ENCODE peak calls at places on chromosomes 6 and 20, in six cellular contexts. Q is NCI-H510A treated with DMSO at 0.1 percent for 48 hours; P is stimulated activated CD4-positive, alpha-beta T cell treated with anti-CD3 and anti-CD28 coated beads, Interleukin-4, amount 100 ng/mL, for 1 hour; I is fibroblast of lung; X is memory B cell; D is upper lobe of right lung. F is an unnamed sample.

GRCh38 chr20:49747707-49748524 is 34.2 kb upstream of the B4GALT5 start:
- DNase-seq in Q (no peak), P (no peak), I (peak; percentile 53), X (no peak), D (peak; percentile 68), F (no peak)

GRCh38 chr6:73079611-73079955 is 145.7 kb downstream of the KHDC1L start:
- DNase-seq in Q (no peak), P (no peak), I (peak; percentile 35), X (no peak), D (no peak), F (no peak)

GRCh38 chr20:13788167-13788834 is 3.5 kb downstream of the NDUFAF5 start:
- DNase-seq in Q (peak; percentile 69), P (peak; percentile 32), I (peak; percentile 73), X (peak; percentile 12), D (no peak), F (no peak)

GRCh38 chr6:33213989-33214335 is 5.7 kb downstream of the RING1 start:
- DNase-seq in Q (no peak), P (no peak), I (no peak), X (no peak), D (no peak), F (no peak)

GRCh38 chr20:48246391-48246790 is 461.1 kb upstream of the SULF2 start:
- DNase-seq in Q (no peak), P (no peak), I (no peak), X (no peak), D (no peak), F (no peak)

GRCh38 chr6:106732541-106732940 is 103.2 kb downstream of the QRSL1 start:
- DNase-seq in Q (no peak), P (no peak), I (no peak), X (no peak), D (no peak), F (no peak)

GRCh38 chr6:13863699-13864155 is 49.4 kb upstream of the MCUR1 start:
- DNase-seq in Q (peak; percentile 49), P (no peak), I (no peak), X (no peak), D (no peak), F (no peak)

GRCh38 chr6:116426551-116426950 is 34.6 kb upstream of the CALHM6 start:
- DNase-seq in Q (no peak), P (no peak), I (no peak), X (no peak), D (no peak), F (no peak)

GRCh38 chr20:47713941-47714450 is 71.3 kb downstream of the SULF2 start:
- DNase-seq in Q (no peak), P (no peak), I (peak; percentile 47), X (no peak), D (no peak), F (no peak)

GRCh38 chr6:11096109-11096508 is 2.5 kb downstream of the SMIM13 start:
- DNase-seq in Q (no peak), P (no peak), I (peak; percentile 70), X (no peak), D (no peak), F (no peak)

GRCh38 chr6:88246654-88247053 is 80.5 kb upstream of the CNR1 start:
- DNase-seq in Q (no peak), P (no peak), I (no peak), X (no peak), D (no peak), F (no peak)

GRCh38 chr6:70059047-70059719 is 192.8 kb downstream of the COL19A1 start:
- DNase-seq in Q (no peak), P (no peak), I (no peak), X (no peak), D (no peak), F (no peak)

GRCh38 chr6:78909391-78909790 is 42.0 kb downstream of the IRAK1BP1 start:
- DNase-seq in Q (no peak), P (no peak), I (peak; percentile 72), X (no peak), D (no peak), F (no peak)

GRCh38 chr6:2713473-2714358 is 37.0 kb downstream of the MYLK4 start:
- DNase-seq in Q (no peak), P (no peak), I (no peak), X (no peak), D (no peak), F (no peak)

GRCh38 chr6:31592396-31592771 is 422 bp downstream of the NCR3 start:
- DNase-seq in Q (no peak), P (no peak), I (no peak), X (no peak), D (no peak), F (no peak)

GRCh38 chr6:169589699-169590257 is 112.1 kb downstream of the WDR27 start:
- DNase-seq in Q (no peak), P (no peak), I (no peak), X (no peak), D (no peak), F (no peak)

GRCh38 chr6:82045965-82046756 is 201.4 kb downstream of the IBTK start:
- DNase-seq in Q (no peak), P (no peak), I (peak; percentile 78), X (no peak), D (no peak), F (no peak)

GRCh38 chr20:11170565-11170964 is 496.8 kb upstream of the JAG1 start:
- DNase-seq in Q (no peak), P (no peak), I (no peak), X (no peak), D (no peak), F (no peak)

GRCh38 chr6:153081914-153082313 is 49.2 kb downstream of the RGS17 start:
- DNase-seq in Q (no peak), P (no peak), I (no peak), X (no peak), D (no peak), F (no peak)

GRCh38 chr6:138397128-138397814 is 6.8 kb upstream of the HEBP2 start:
- DNase-seq in Q (no peak), P (no peak), I (peak; percentile 57), X (no peak), D (no peak), F (no peak)

GRCh38 chr6:116073765-116074450 is 13.2 kb upstream of the FRK start:
- DNase-seq in Q (no peak), P (no peak), I (peak; percentile 40), X (no peak), D (no peak), F (no peak)

GRCh38 chr20:1800777-1801176 is 94.4 kb upstream of the SIRPA start:
- DNase-seq in Q (no peak), P (no peak), I (peak; percentile 65), X (no peak), D (no peak), F (no peak)

GRCh38 chr20:39568090-39568489 is 605.9 kb downstream of the DHX35 start:
- DNase-seq in Q (no peak), P (no peak), I (no peak), X (peak; percentile 29), D (no peak), F (no peak)

GRCh38 chr6:85185977-85186376 is 263.9 kb upstream of the NT5E start:
- DNase-seq in Q (no peak), P (no peak), I (peak; percentile 41), X (no peak), D (no peak), F (no peak)

GRCh38 chr6:38517005-38517404 is 122.7 kb downstream of the BTBD9 start:
- DNase-seq in Q (peak; percentile 26), P (no peak), I (no peak), X (no peak), D (no peak), F (no peak)

GRCh38 chr6:20948531-20948930 is 414.3 kb downstream of the CDKAL1 start:
- DNase-seq in Q (no peak), P (no peak), I (no peak), X (no peak), D (no peak), F (no peak)

GRCh38 chr6:51814418-51814817 is 273.0 kb downstream of the PKHD1 start:
- DNase-seq in Q (peak; percentile 82), P (no peak), I (no peak), X (no peak), D (no peak), F (peak; percentile 52)

GRCh38 chr20:19277381-19277780 is 64.9 kb downstream of the SLC24A3 start:
- DNase-seq in Q (no peak), P (no peak), I (peak; percentile 11), X (no peak), D (no peak), F (no peak)

GRCh38 chr6:118675225-118675624 is 23.8 kb upstream of the CEP85L start:
- DNase-seq in Q (no peak), P (no peak), I (no peak), X (no peak), D (no peak), F (no peak)

GRCh38 chr20:38581013-38581412 is at the start of gene ADIG:
- DNase-seq in Q (no peak), P (no peak), I (no peak), X (no peak), D (no peak), F (no peak)

GRCh38 chr20:10591956-10592521 is 81.8 kb downstream of the JAG1 start:
- DNase-seq in Q (no peak), P (no peak), I (peak; percentile 67), X (no peak), D (no peak), F (no peak)

GRCh38 chr6:17341117-17341805 is 52.1 kb upstream of the CAP2 start:
- DNase-seq in Q (no peak), P (no peak), I (no peak), X (no peak), D (no peak), F (no peak)

GRCh38 chr6:37783025-37783825 is 36.3 kb upstream of the ZFAND3 start:
- DNase-seq in Q (peak; percentile 79), P (no peak), I (peak; percentile 43), X (no peak), D (no peak), F (peak; percentile 47)

GRCh38 chr6:18861182-18861581 is 474.0 kb downstream of the RNF144B start:
- DNase-seq in Q (peak; percentile 9), P (no peak), I (no peak), X (no peak), D (no peak), F (no peak)

GRCh38 chr6:169988769-169989550 is 237.5 kb downstream of the ERMARD start:
- DNase-seq in Q (no peak), P (no peak), I (no peak), X (no peak), D (peak; percentile 58), F (no peak)

GRCh38 chr20:46365483-46366215 is 40.8 kb downstream of the ELMO2 start:
- DNase-seq in Q (no peak), P (no peak), I (no peak), X (no peak), D (no peak), F (no peak)